ENCODE peak calls at places on chromosomes 16 and 17, in eight cellular contexts. C, V, D, P, A, X, Y and I are unnamed samples.

GRCh38 chr16:7755347-7755746 is 422.7 kb downstream of the RBFOX1 start:
- DNase-seq in C (no peak), V (no peak), D (no peak), P (no peak), A (no peak), X (no peak), Y (no peak), I (no peak)

GRCh38 chr16:81997738-81998137 is 13.5 kb downstream of the SDR42E1 start:
- DNase-seq in C (peak), V (no peak), D (no peak), P (peak), A (peak), X (no peak), Y (no peak), I (no peak)

GRCh38 chr17:31371511-31372097 is 19.9 kb upstream of the RAB11FIP4 start:
- DNase-seq in C (peak), V (no peak), D (peak), P (peak), A (no peak), X (peak), Y (no peak), I (no peak)

GRCh38 chr17:7262192-7263070 is at the start of gene CLDN7:
- DNase-seq in C (no peak), V (peak), D (no peak), P (no peak), A (no peak), X (no peak), Y (no peak), I (no peak)

GRCh38 chr17:39011907-39012468 is 44.8 kb upstream of the FBXO47 start:
- DNase-seq in C (no peak), V (no peak), D (no peak), P (no peak), A (no peak), X (no peak), Y (no peak), I (no peak)

GRCh38 chr17:68733241-68734176 is 132.3 kb upstream of the FAM20A start:
- DNase-seq in C (peak), V (no peak), D (no peak), P (peak), A (peak), X (no peak), Y (no peak), I (no peak)

GRCh38 chr17:5532581-5532980 is 46.2 kb downstream of the MIS12 start:
- DNase-seq in C (no peak), V (no peak), D (no peak), P (no peak), A (no peak), X (no peak), Y (no peak), I (no peak)

GRCh38 chr17:50290074-50290702 is 15.9 kb downstream of the TMEM92 start:
- DNase-seq in C (peak), V (peak), D (peak), P (peak), A (peak), X (no peak), Y (peak), I (peak)

GRCh38 chr16:88684569-88685155 is 1.6 kb downstream of the SNAI3 start:
- DNase-seq in C (no peak), V (no peak), D (no peak), P (no peak), A (no peak), X (no peak), Y (no peak), I (no peak)

GRCh38 chr17:27553019-27553511 is 77.9 kb upstream of the LGALS9 start:
- DNase-seq in C (peak), V (no peak), D (no peak), P (peak), A (no peak), X (no peak), Y (no peak), I (peak)

GRCh38 chr16:19021747-19022146 is 38.0 kb downstream of the TMC7 start:
- DNase-seq in C (no peak), V (no peak), D (no peak), P (no peak), A (no peak), X (no peak), Y (no peak), I (no peak)

GRCh38 chr17:36777118-36777517 is 160.2 kb upstream of the LHX1 start:
- DNase-seq in C (no peak), V (no peak), D (no peak), P (peak), A (peak), X (no peak), Y (no peak), I (no peak)